ENCODE peak calls at places on chromosomes 2 and 18, in five cellular contexts. U is HepG2, N is GM12878, T is A549, D is K562. O is an unnamed sample.

GRCh38 chr2:238240761-238241711 is 1.2 kb upstream of the HES6 start:
- DNase-seq in U (no peak), N (no peak), T (no peak), D (peak), O (peak)

GRCh38 chr2:18750662-18751554 is 161.5 kb upstream of the NT5C1B start:
- DNase-seq in U (no peak), N (no peak), T (no peak), D (no peak), O (no peak)

GRCh38 chr2:49255325-49256023 is 101.2 kb upstream of the FSHR start:
- DNase-seq in U (no peak), N (no peak), T (no peak), D (no peak), O (no peak)

GRCh38 chr2:203708846-203709815 is 2.7 kb downstream of the CD28 start:
- DNase-seq in U (peak), N (no peak), T (no peak), D (no peak), O (no peak)

GRCh38 chr2:240983996-240984498 is 14.4 kb upstream of the SNED1 start:
- DNase-seq in U (no peak), N (no peak), T (no peak), D (no peak), O (no peak)

GRCh38 chr18:28163201-28163778 is 13.6 kb downstream of the CDH2 start:
- DNase-seq in U (no peak), N (no peak), T (no peak), D (no peak), O (no peak)

GRCh38 chr18:29874519-29875098 is 1167.9 kb downstream of the DSC3 start:
- DNase-seq in U (peak), N (no peak), T (no peak), D (peak), O (peak)

GRCh38 chr2:9667826-9668225 is 37.0 kb upstream of the YWHAQ start:
- DNase-seq in U (no peak), N (no peak), T (no peak), D (no peak), O (no peak)

GRCh38 chr2:156896294-156896693 is 361.2 kb upstream of the GALNT5 start:
- DNase-seq in U (no peak), N (peak), T (no peak), D (no peak), O (no peak)

GRCh38 chr2:9256570-9257043 is 50.0 kb downstream of the ASAP2 start:
- DNase-seq in U (no peak), N (no peak), T (no peak), D (no peak), O (no peak)

GRCh38 chr2:144460981-144461766 is 58.7 kb downstream of the ZEB2 start:
- DNase-seq in U (no peak), N (no peak), T (no peak), D (no peak), O (no peak)

GRCh38 chr2:5664197-5664728 is 27.9 kb upstream of the SOX11 start:
- DNase-seq in U (no peak), N (no peak), T (no peak), D (no peak), O (no peak)

GRCh38 chr2:56713161-56713676 is 529.4 kb downstream of the CCDC85A start:
- DNase-seq in U (no peak), N (no peak), T (no peak), D (no peak), O (no peak)

GRCh38 chr18:38751897-38752296 is 1186.3 kb upstream of the CELF4 start:
- DNase-seq in U (no peak), N (no peak), T (no peak), D (no peak), O (no peak)

GRCh38 chr2:176583530-176584101 is 314.4 kb downstream of the MTX2 start:
- DNase-seq in U (no peak), N (no peak), T (no peak), D (no peak), O (no peak)

GRCh38 chr2:238427435-238428162 is 872 bp downstream of the ASB1 start:
- DNase-seq in U (no peak), N (no peak), T (no peak), D (peak), O (no peak)

GRCh38 chr2:170530284-170530745 is 184.8 kb upstream of the SP5 start:
- DNase-seq in U (peak), N (no peak), T (peak), D (no peak), O (no peak)

GRCh38 chr2:47301277-47301618 is 101.7 kb upstream of the MSH2 start:
- DNase-seq in U (no peak), N (peak), T (no peak), D (no peak), O (no peak)

GRCh38 chr2:78109272-78109671 is 587.1 kb upstream of the LRRTM4 start:
- DNase-seq in U (peak), N (no peak), T (no peak), D (no peak), O (no peak)

GRCh38 chr2:134451347-134451630 is 197.4 kb downstream of the MGAT5 start:
- DNase-seq in U (no peak), N (no peak), T (no peak), D (no peak), O (no peak)

GRCh38 chr18:45026162-45026561 is 345.5 kb downstream of the SETBP1 start:
- DNase-seq in U (no peak), N (no peak), T (no peak), D (no peak), O (no peak)

GRCh38 chr2:20652673-20653575 is 2.0 kb upstream of the HS1BP3 start:
- DNase-seq in U (no peak), N (no peak), T (no peak), D (no peak), O (no peak)

GRCh38 chr2:169237939-169238338 is 124.4 kb downstream of the LRP2 start:
- DNase-seq in U (no peak), N (no peak), T (no peak), D (no peak), O (no peak)

GRCh38 chr2:173077506-173078177 is 2.0 kb downstream of the MAP3K20 start:
- DNase-seq in U (no peak), N (no peak), T (no peak), D (peak), O (no peak)

GRCh38 chr2:108853421-108853820 is 66.8 kb downstream of the CCDC138 start:
- DNase-seq in U (peak), N (no peak), T (no peak), D (no peak), O (no peak)

GRCh38 chr2:179876266-179876665 is 14.9 kb upstream of the ZNF385B start:
- DNase-seq in U (peak), N (no peak), T (no peak), D (no peak), O (no peak)

GRCh38 chr2:53234548-53234903 is 533.1 kb upstream of the CHAC2 start:
- DNase-seq in U (no peak), N (no peak), T (no peak), D (no peak), O (no peak)

GRCh38 chr2:163395602-163396001 is 340.2 kb downstream of the FIGN start:
- DNase-seq in U (no peak), N (no peak), T (no peak), D (no peak), O (no peak)

GRCh38 chr18:2939317-2939716 is 73.6 kb downstream of the LPIN2 start:
- DNase-seq in U (peak), N (no peak), T (peak), D (no peak), O (no peak)
- TF ChIP-seq POLR2A in U (peak), N (no peak), T (no peak), D (no peak), O (no peak)

GRCh38 chr18:9782073-9782857 is 74.2 kb downstream of the RAB31 start:
- DNase-seq in U (no peak), N (no peak), T (peak), D (no peak), O (no peak)
- TF ChIP-seq REST in U (no peak), N (no peak), T (no peak), D (no peak), O (no peak)

GRCh38 chr2:191206613-191207471 is 38.4 kb upstream of the MYO1B start:
- DNase-seq in U (no peak), N (no peak), T (no peak), D (no peak), O (no peak)
- TF ChIP-seq POLR2A in U (no peak), N (no peak), T (no peak), D (no peak), O (no peak)

GRCh38 chr2:75146221-75146902 is 53.0 kb downstream of the TACR1 start:
- DNase-seq in U (no peak), N (no peak), T (no peak), D (no peak), O (no peak)

GRCh38 chr2:75142081-75142480 is 57.2 kb downstream of the TACR1 start:
- DNase-seq in U (no peak), N (no peak), T (no peak), D (no peak), O (no peak)

GRCh38 chr2:75146903-75147332 is 52.4 kb downstream of the TACR1 start:
- DNase-seq in U (peak), N (no peak), T (no peak), D (no peak), O (no peak)
- TF ChIP-seq REST in U (no peak), N (no peak), T (no peak), D (no peak), O (no peak)

GRCh38 chr2:231605607-231606091 is 13.0 kb downstream of the TEX44 start:
- DNase-seq in U (no peak), N (no peak), T (no peak), D (no peak), O (no peak)

GRCh38 chr2:231606941-231607340 is 14.3 kb downstream of the TEX44 start:
- DNase-seq in U (no peak), N (no peak), T (no peak), D (no peak), O (no peak)

GRCh38 chr2:231604101-231604684 is 11.5 kb downstream of the TEX44 start:
- DNase-seq in U (peak), N (no peak), T (peak), D (peak), O (no peak)

GRCh38 chr2:231602874-231603467 is 10.3 kb downstream of the TEX44 start:
- DNase-seq in U (no peak), N (no peak), T (no peak), D (no peak), O (no peak)

DNA sequence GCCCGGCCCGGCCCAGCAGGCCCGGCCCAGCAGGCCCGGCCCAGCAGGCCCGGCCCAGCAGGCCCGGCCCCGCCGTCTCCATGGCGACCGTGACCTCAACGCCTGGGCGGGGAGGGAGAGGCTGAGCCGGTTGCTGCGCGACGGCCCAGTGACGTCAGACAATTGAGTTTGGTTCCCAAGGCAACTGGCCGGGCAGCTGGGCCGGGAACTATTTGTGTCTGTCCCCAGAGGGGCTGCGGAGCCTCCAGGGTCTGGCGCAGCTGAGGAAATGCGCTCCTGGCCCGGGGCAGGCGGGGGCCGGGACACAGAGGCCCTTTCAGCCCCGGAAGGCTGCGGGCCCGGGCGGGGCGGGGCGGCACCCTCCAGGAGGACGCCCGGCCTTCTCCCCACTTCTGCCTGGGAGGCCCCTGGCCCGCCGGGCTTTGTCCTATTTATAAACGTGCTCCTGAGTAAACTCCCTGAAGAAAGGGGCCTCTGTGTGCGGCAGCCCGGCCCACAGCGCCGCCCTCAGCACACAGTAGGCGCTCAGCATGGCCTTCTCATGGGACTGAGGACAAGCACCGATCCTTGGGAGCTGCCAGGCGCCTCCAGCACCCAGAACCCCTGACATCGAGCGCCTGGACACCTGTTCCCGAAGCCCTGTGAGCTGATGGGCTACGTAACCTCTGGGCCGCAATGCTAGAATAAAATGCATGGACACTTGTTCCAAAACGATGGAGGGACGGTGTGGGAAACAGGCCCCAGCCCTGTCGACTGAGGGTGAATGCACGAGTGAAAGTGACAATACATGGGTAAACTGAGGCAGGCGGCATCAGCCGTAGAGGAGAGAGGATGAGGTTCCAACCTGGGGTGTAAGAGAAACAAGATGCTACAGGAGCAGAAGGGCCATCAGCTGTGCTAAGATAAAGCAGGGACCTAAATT is 12.3 kb downstream of the TEX44 start:
- DNase-seq in U (peak), N (peak), T (peak), D (peak), O (peak)
- TF ChIP-seq POLR2A in U (no peak), N (no peak), T (no peak), D (no peak), O (no peak)

GRCh38 chr18:5478261-5478660 is 65.5 kb downstream of the EPB41L3 start:
- DNase-seq in U (no peak), N (no peak), T (no peak), D (no peak), O (no peak)
- TF ChIP-seq REST in U (no peak), N (no peak), T (no peak), D (no peak), O (no peak)